ENCODE peak calls at places on chromosomes 2 and 18, in six cellular contexts. N, M, Y, O, F and X are unnamed samples.

GRCh38 chr18:63578357-63578958 is 8.7 kb upstream of the SERPINB13 start:
- DNase-seq in N (no peak), M (no peak), Y (peak; percentile 67), O (no peak), F (no peak), X (peak; percentile 59)

GRCh38 chr2:182302174-182302573 is 124.7 kb downstream of the PDE1A start:
- DNase-seq in N (no peak), M (no peak), Y (peak; percentile 84), O (no peak), F (no peak), X (peak; percentile 85)

GRCh38 chr2:38634684-38635083 is 31.2 kb upstream of the GALM start:
- DNase-seq in N (no peak), M (no peak), Y (no peak), O (no peak), F (no peak), X (no peak)

GRCh38 chr2:61177727-61178549 is 15.9 kb downstream of the C2orf74 start:
- DNase-seq in N (peak; percentile 37), M (no peak), Y (no peak), O (no peak), F (no peak), X (no peak)

GRCh38 chr2:178298785-178299212 is 104.5 kb downstream of the OSBPL6 start:
- DNase-seq in N (no peak), M (no peak), Y (no peak), O (no peak), F (no peak), X (peak; percentile 43)

GRCh38 chr2:37895135-37895534 is 30.0 kb upstream of the RMDN2 start:
- DNase-seq in N (no peak), M (no peak), Y (no peak), O (no peak), F (no peak), X (no peak)

GRCh38 chr2:188196343-188197008 is 95.2 kb upstream of the GULP1 start:
- DNase-seq in N (no peak), M (no peak), Y (no peak), O (no peak), F (no peak), X (peak; percentile 28)

GRCh38 chr2:63903003-63903402 is 61.3 kb downstream of the UGP2 start:
- DNase-seq in N (no peak), M (no peak), Y (no peak), O (no peak), F (no peak), X (no peak)

GRCh38 chr2:18500333-18500732 is 60.1 kb downstream of the RDH14 start:
- DNase-seq in N (no peak), M (no peak), Y (no peak), O (no peak), F (no peak), X (peak; percentile 64)

GRCh38 chr2:157246212-157247067 is 11.1 kb upstream of the GALNT5 start:
- DNase-seq in N (no peak), M (no peak), Y (no peak), O (no peak), F (peak; percentile 21), X (peak; percentile 92)

GRCh38 chr2:25112113-25112512 is 56.3 kb downstream of the POMC start:
- DNase-seq in N (no peak), M (no peak), Y (no peak), O (no peak), F (no peak), X (no peak)

GRCh38 chr2:210792000-210792399 is 235.6 kb downstream of the CPS1 start:
- DNase-seq in N (no peak), M (no peak), Y (peak; percentile 24), O (no peak), F (no peak), X (no peak)